ENCODE peak calls at places on chromosomes 2 and 18, in seven cellular contexts. P, G, F, K, Q, M and I are unnamed samples. For H3K36me3, the result is how much of the 10 kb centered on the place peaks cover.

GRCh38 chr2:105437708-105438103 is 38.9 kb upstream of the FHL2 start:
- DNase-seq in P (no peak), G (peak), F (no peak), K (no peak), Q (peak), M (peak), I (no peak)

GRCh38 chr2:119697290-119698013 is 18.5 kb downstream of the TMEM177 start:
- DNase-seq in P (peak), G (no peak), F (no peak), K (no peak), Q (no peak), M (no peak), I (no peak)

GRCh38 chr18:37266290-37266689 is 299.3 kb downstream of the CELF4 start:
- DNase-seq in P (no peak), G (no peak), F (peak), K (no peak), Q (no peak), M (peak), I (no peak)

GRCh38 chr2:210617732-210618330 is 61.4 kb downstream of the CPS1 start:
- DNase-seq in P (no peak), G (peak), F (peak), K (no peak), Q (peak), M (peak), I (peak)

GRCh38 chr2:216181953-216182352 is 72.8 kb downstream of the XRCC5 start:
- DNase-seq in P (no peak), G (no peak), F (peak), K (no peak), Q (no peak), M (no peak), I (no peak)

GRCh38 chr2:118388771-118389170 is 300.5 kb downstream of the INSIG2 start:
- DNase-seq in P (no peak), G (peak), F (no peak), K (no peak), Q (no peak), M (no peak), I (no peak)

GRCh38 chr2:85584857-85585780 is 888 bp downstream of the VAMP5 start:
- DNase-seq in P (peak), G (peak), F (peak), K (no peak), Q (peak), M (peak), I (no peak)

GRCh38 chr2:70645733-70646420 is 92.3 kb upstream of the TGFA start:
- DNase-seq in P (no peak), G (no peak), F (peak), K (no peak), Q (no peak), M (peak), I (peak)

GRCh38 chr18:5073026-5073944 is 123.8 kb downstream of the AKAIN1 start:
- DNase-seq in P (no peak), G (peak), F (peak), K (no peak), Q (peak), M (peak), I (peak)

GRCh38 chr2:146532748-146533147 is 1312.1 kb upstream of the ACVR2A start:
- DNase-seq in P (no peak), G (no peak), F (no peak), K (no peak), Q (no peak), M (no peak), I (no peak)

GRCh38 chr2:111883661-111884591 is at the start of gene ANAPC1:
- DNase-seq in P (peak), G (peak), F (peak), K (peak), Q (peak), M (peak), I (peak)

GRCh38 chr2:205739618-205740017 is 57.3 kb downstream of the NRP2 start:
- DNase-seq in P (no peak), G (no peak), F (no peak), K (no peak), Q (no peak), M (peak), I (no peak)
- H3K36me3 ChIP-seq in P (under half), G (under half), F (under half), K (under half), Q (under half), M (half or more), I (under half)

GRCh38 chr2:43942881-43943280 is 52.9 kb downstream of the LRPPRC start:
- DNase-seq in P (no peak), G (no peak), F (no peak), K (no peak), Q (no peak), M (no peak), I (no peak)
- H3K36me3 ChIP-seq in P (under half), G (under half), F (under half), K (under half), Q (half or more), M (half or more), I (half or more)

GRCh38 chr2:9428965-9429577 is 5.6 kb downstream of the CPSF3 start:
- DNase-seq in P (no peak), G (peak), F (no peak), K (no peak), Q (no peak), M (no peak), I (no peak)

GRCh38 chr2:9434484-9434883 is 11.0 kb downstream of the CPSF3 start:
- DNase-seq in P (no peak), G (no peak), F (no peak), K (no peak), Q (no peak), M (no peak), I (no peak)

GRCh38 chr2:9424447-9425164 is 1.2 kb downstream of the CPSF3 start:
- DNase-seq in P (no peak), G (no peak), F (no peak), K (no peak), Q (no peak), M (no peak), I (no peak)

GRCh38 chr2:9430316-9431293 is 7.2 kb downstream of the CPSF3 start:
- DNase-seq in P (no peak), G (peak), F (no peak), K (no peak), Q (no peak), M (no peak), I (no peak)
- H3K36me3 ChIP-seq in P (under half), G (under half), F (under half), K (under half), Q (under half), M (under half), I (half or more)

DNA sequence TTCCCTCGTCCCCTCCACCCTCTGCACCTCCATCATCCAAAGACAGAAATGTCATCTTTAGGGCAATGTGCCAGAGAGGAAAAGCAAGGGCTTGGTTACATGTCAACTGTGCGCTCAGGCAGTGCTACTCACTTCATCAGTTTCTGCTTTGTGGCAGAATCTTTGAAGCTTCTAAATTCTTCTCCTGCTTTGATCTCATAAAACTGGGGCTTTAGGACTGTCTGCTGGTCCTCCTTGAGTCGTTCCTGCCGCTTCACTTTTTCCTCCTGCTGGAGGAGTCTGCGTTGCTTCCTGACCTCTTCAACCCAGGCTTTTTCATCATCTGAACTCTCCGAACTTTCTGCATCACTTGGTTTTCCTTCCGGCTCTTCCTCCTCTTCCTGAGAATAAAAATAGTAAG is 100.9 kb downstream of the NOL10 start:
- DNase-seq in P (no peak), G (no peak), F (no peak), K (no peak), Q (no peak), M (no peak), I (no peak)
- H3K36me3 ChIP-seq in P (under half), G (under half), F (under half), K (under half), Q (under half), M (half or more), I (under half)

GRCh38 chr18:45874501-45875184 is 49.2 kb downstream of the SIGLEC15 start:
- DNase-seq in P (no peak), G (peak), F (no peak), K (no peak), Q (peak), M (no peak), I (peak)

GRCh38 chr18:45876131-45876530 is 50.7 kb downstream of the SIGLEC15 start:
- DNase-seq in P (no peak), G (peak), F (no peak), K (no peak), Q (no peak), M (no peak), I (no peak)

GRCh38 chr18:45871655-45872054 is 46.2 kb downstream of the SIGLEC15 start:
- DNase-seq in P (no peak), G (no peak), F (no peak), K (no peak), Q (peak), M (no peak), I (no peak)

GRCh38 chr18:45865466-45865865 is 40.0 kb downstream of the SIGLEC15 start:
- DNase-seq in P (no peak), G (no peak), F (no peak), K (no peak), Q (no peak), M (no peak), I (no peak)

DNA sequence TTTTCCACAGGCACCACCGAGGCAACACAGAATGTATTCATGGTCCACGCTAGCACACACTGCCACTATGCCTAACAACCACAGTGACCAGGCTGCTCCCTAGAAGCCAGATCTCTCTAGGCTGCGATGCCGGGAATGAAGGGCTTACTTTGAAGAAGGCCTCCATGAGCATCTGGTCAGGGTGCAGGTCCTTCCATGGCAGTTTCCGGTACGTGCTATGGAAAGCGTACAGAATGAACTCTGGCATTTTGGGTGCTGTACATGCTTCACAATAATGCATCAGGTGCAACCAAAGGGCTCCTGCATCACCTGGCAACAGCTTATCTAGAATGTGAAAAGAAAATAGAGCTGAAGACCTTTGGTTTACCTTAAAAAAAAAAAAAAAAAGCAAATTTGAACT is 44.9 kb downstream of the SIGLEC15 start:
- DNase-seq in P (no peak), G (no peak), F (no peak), K (no peak), Q (no peak), M (no peak), I (no peak)
- H3K36me3 ChIP-seq in P (under half), G (under half), F (under half), K (under half), Q (under half), M (half or more), I (under half)

GRCh38 chr2:196915512-196916189 is 10.9 kb downstream of the PGAP1 start:
- DNase-seq in P (no peak), G (no peak), F (no peak), K (no peak), Q (no peak), M (no peak), I (no peak)
- H3K36me3 ChIP-seq in P (under half), G (under half), F (under half), K (under half), Q (under half), M (half or more), I (half or more)

DNA sequence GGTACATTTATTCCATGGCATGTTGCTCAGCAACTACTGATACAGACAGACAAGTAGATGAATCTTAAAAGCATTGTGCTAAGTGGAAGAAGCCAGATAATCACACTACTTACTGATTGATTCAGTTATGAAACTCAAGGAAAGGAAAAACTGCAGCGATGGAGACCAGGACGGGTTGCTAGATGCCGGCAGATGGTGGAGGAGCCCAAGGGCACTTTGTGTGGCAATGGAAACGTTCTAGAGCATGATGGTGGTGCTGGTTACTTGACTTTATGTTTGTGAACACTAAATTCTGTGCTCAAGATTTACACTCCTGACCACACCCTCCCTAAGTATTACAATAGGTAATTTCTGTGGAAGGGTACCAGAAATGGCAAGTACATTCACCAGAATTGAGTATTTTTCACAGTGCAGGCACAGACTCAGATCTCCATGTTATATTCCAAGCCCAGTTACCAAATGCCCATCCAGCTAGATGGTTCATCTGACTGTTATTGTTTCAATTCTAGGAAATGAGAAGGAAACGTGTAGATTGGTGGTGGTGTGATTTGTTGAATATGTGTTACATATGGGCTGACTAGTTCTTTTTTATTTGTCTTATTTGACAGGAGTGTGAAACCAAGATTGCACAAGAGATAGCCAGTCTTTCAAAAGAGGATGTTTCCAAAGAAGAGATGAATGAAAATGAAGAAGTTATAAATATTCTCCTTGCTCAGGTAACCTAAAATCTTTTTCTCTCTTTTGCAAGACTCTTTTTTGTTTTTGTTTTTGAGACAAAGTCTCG is 55.1 kb downstream of the RALBP1 start:
- DNase-seq in P (no peak), G (no peak), F (no peak), K (no peak), Q (no peak), M (no peak), I (no peak)
- H3K36me3 ChIP-seq in P (under half), G (under half), F (under half), K (under half), Q (under half), M (half or more), I (under half)

GRCh38 chr2:206150168-206150567 is 9.1 kb downstream of the NDUFS1 start:
- DNase-seq in P (no peak), G (no peak), F (peak), K (no peak), Q (no peak), M (no peak), I (no peak)

GRCh38 chr2:206145665-206146064 is 13.6 kb downstream of the NDUFS1 start:
- DNase-seq in P (no peak), G (no peak), F (no peak), K (no peak), Q (no peak), M (no peak), I (no peak)

GRCh38 chr2:206149330-206149729 is 9.9 kb downstream of the NDUFS1 start:
- DNase-seq in P (no peak), G (no peak), F (no peak), K (no peak), Q (no peak), M (no peak), I (no peak)

GRCh38 chr2:206143451-206143850 is 15.8 kb downstream of the NDUFS1 start:
- DNase-seq in P (no peak), G (no peak), F (no peak), K (no peak), Q (no peak), M (no peak), I (no peak)

DNA sequence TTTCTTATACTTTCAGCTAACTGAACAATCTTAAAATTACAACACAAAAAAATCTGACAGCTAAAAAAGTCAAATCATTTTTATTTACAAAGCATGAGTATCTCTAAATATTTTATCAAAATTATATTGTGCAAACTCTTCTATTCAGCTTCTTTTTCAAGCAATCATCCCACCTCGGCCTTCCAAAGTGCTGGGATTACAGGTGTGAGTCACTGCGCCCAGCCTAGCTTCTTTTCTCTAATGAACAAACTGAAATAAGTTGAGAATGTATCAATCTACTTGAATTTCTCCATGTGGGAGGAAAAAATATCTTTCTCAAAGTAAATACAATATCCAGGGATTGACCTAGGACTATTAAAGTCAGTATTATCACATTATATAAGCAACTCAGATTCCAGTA is 14.9 kb downstream of the NDUFS1 start:
- DNase-seq in P (no peak), G (no peak), F (no peak), K (no peak), Q (no peak), M (no peak), I (no peak)
- H3K36me3 ChIP-seq in P (under half), G (under half), F (under half), K (half or more), Q (half or more), M (half or more), I (half or more)

GRCh38 chr2:128306081-128306930 is 12.4 kb downstream of the HS6ST1 start:
- DNase-seq in P (peak), G (peak), F (peak), K (no peak), Q (peak), M (no peak), I (no peak)
- H3K36me3 ChIP-seq in P (under half), G (under half), F (under half), K (under half), Q (under half), M (under half), I (under half)

DNA sequence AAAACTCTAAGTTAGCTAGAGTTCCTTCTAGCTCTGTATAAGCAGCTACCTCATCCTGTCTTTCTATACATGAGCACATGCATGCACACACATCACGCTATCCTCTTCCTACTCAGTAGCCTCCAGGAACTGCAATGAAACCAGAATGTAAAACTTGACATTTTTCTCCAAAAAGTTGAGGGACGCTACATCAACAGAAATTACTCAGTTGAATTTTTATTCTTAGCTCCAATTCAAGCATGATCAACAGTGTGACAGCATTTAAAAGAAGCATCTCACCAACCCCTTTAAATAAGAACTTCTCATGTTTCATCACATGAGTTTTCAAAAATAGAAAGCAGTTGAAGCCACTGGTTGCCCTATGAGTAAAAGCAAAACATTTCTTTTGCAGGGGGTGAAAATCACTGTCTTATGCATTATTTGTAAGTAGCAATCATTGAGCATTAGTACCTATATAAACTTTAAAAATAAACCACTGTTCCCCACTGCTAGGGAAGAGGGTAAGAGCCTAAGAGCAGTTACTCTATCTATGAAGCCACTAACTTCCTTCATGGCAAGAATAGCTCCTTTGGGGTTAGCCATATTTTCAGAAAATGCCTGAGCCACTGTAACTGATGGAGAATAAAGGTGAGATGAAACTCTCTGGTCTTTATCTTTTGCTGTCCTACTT is 77.9 kb upstream of the ARL5A start:
- DNase-seq in P (no peak), G (no peak), F (no peak), K (no peak), Q (no peak), M (no peak), I (no peak)
- H3K36me3 ChIP-seq in P (under half), G (under half), F (under half), K (under half), Q (under half), M (under half), I (under half)